ENCODE peak calls at places on chromosomes 1 and 21, in eight cellular contexts. One of them, this sample, is unnamed.

GRCh38 chr1:209103135-209103534 is 480.4 kb upstream of the CAMK1G start:
- DNase-seq in A549: no peak
- DNase-seq in hepatocyte: no peak
- DNase-seq in testis: no peak
- DNase-seq in CD8-positive, alpha-beta T cell: no peak
- DNase-seq in lung: no peak
- DNase-seq in omental fat pad: no peak
- DNase-seq in uterus: no peak
- DNase-seq in this sample: no peak

GRCh38 chr1:42786097-42786496 is 1.3 kb downstream of the TMEM269 start:
- DNase-seq in A549: no peak
- DNase-seq in hepatocyte: no peak
- DNase-seq in testis: no peak
- DNase-seq in CD8-positive, alpha-beta T cell: no peak
- DNase-seq in lung: no peak
- DNase-seq in omental fat pad: no peak
- DNase-seq in uterus: no peak
- DNase-seq in this sample: no peak

GRCh38 chr1:84720275-84720780 is 30.1 kb upstream of the SSX2IP start:
- DNase-seq in A549: no peak
- DNase-seq in hepatocyte: peak
- DNase-seq in testis: peak
- DNase-seq in CD8-positive, alpha-beta T cell: no peak
- DNase-seq in lung: no peak
- DNase-seq in omental fat pad: no peak
- DNase-seq in uterus: no peak
- DNase-seq in this sample: no peak

GRCh38 chr1:1432951-1433803 is 2.3 kb upstream of the VWA1 start:
- DNase-seq in A549: no peak
- DNase-seq in hepatocyte: peak
- DNase-seq in testis: peak
- DNase-seq in CD8-positive, alpha-beta T cell: no peak
- DNase-seq in lung: peak
- DNase-seq in omental fat pad: no peak
- DNase-seq in uterus: peak
- DNase-seq in this sample: peak

GRCh38 chr1:21344750-21345443 is 54.6 kb upstream of the ECE1 start:
- DNase-seq in A549: no peak
- DNase-seq in hepatocyte: no peak
- DNase-seq in testis: no peak
- DNase-seq in CD8-positive, alpha-beta T cell: no peak
- DNase-seq in lung: no peak
- DNase-seq in omental fat pad: no peak
- DNase-seq in uterus: no peak
- DNase-seq in this sample: no peak

GRCh38 chr1:98929456-98929855 is 75.2 kb downstream of the PLPPR5 start:
- DNase-seq in A549: no peak
- DNase-seq in hepatocyte: no peak
- DNase-seq in testis: no peak
- DNase-seq in CD8-positive, alpha-beta T cell: no peak
- DNase-seq in lung: no peak
- DNase-seq in omental fat pad: no peak
- DNase-seq in uterus: no peak
- DNase-seq in this sample: no peak

GRCh38 chr1:119061700-119062099 is 73.6 kb upstream of the TBX15 start:
- DNase-seq in A549: no peak
- DNase-seq in hepatocyte: no peak
- DNase-seq in testis: no peak
- DNase-seq in CD8-positive, alpha-beta T cell: no peak
- DNase-seq in lung: no peak
- DNase-seq in omental fat pad: no peak
- DNase-seq in uterus: no peak
- DNase-seq in this sample: no peak

GRCh38 chr1:3930696-3931309 is 30.7 kb upstream of the C1orf174 start:
- DNase-seq in A549: no peak
- DNase-seq in hepatocyte: no peak
- DNase-seq in testis: no peak
- DNase-seq in CD8-positive, alpha-beta T cell: no peak
- DNase-seq in lung: no peak
- DNase-seq in omental fat pad: no peak
- DNase-seq in uterus: no peak
- DNase-seq in this sample: no peak

GRCh38 chr1:230836801-230837200 is 31.5 kb downstream of the C1orf198 start:
- DNase-seq in A549: no peak
- DNase-seq in hepatocyte: no peak
- DNase-seq in testis: no peak
- DNase-seq in CD8-positive, alpha-beta T cell: no peak
- DNase-seq in lung: no peak
- DNase-seq in omental fat pad: no peak
- DNase-seq in uterus: no peak
- DNase-seq in this sample: no peak

GRCh38 chr1:158534496-158534895 is 19.7 kb downstream of the OR6Y1 start:
- DNase-seq in A549: no peak
- DNase-seq in hepatocyte: peak
- DNase-seq in testis: peak
- DNase-seq in CD8-positive, alpha-beta T cell: no peak
- DNase-seq in lung: no peak
- DNase-seq in omental fat pad: no peak
- DNase-seq in uterus: no peak
- DNase-seq in this sample: no peak

GRCh38 chr1:81666586-81666985 is 134.1 kb upstream of the ADGRL2 start:
- DNase-seq in A549: no peak
- DNase-seq in hepatocyte: no peak
- DNase-seq in testis: no peak
- DNase-seq in CD8-positive, alpha-beta T cell: no peak
- DNase-seq in lung: no peak
- DNase-seq in omental fat pad: no peak
- DNase-seq in uterus: no peak
- DNase-seq in this sample: no peak

GRCh38 chr1:68378296-68379084 is 71.3 kb downstream of the RPE65 start:
- DNase-seq in A549: no peak
- DNase-seq in hepatocyte: peak
- DNase-seq in testis: no peak
- DNase-seq in CD8-positive, alpha-beta T cell: no peak
- DNase-seq in lung: no peak
- DNase-seq in omental fat pad: no peak
- DNase-seq in uterus: no peak
- DNase-seq in this sample: no peak

GRCh38 chr21:41477641-41478318 is 30.2 kb downstream of the TMPRSS2 start:
- DNase-seq in A549: no peak
- DNase-seq in hepatocyte: no peak
- DNase-seq in testis: peak
- DNase-seq in CD8-positive, alpha-beta T cell: no peak
- DNase-seq in lung: no peak
- DNase-seq in omental fat pad: no peak
- DNase-seq in uterus: no peak
- DNase-seq in this sample: no peak

DNA sequence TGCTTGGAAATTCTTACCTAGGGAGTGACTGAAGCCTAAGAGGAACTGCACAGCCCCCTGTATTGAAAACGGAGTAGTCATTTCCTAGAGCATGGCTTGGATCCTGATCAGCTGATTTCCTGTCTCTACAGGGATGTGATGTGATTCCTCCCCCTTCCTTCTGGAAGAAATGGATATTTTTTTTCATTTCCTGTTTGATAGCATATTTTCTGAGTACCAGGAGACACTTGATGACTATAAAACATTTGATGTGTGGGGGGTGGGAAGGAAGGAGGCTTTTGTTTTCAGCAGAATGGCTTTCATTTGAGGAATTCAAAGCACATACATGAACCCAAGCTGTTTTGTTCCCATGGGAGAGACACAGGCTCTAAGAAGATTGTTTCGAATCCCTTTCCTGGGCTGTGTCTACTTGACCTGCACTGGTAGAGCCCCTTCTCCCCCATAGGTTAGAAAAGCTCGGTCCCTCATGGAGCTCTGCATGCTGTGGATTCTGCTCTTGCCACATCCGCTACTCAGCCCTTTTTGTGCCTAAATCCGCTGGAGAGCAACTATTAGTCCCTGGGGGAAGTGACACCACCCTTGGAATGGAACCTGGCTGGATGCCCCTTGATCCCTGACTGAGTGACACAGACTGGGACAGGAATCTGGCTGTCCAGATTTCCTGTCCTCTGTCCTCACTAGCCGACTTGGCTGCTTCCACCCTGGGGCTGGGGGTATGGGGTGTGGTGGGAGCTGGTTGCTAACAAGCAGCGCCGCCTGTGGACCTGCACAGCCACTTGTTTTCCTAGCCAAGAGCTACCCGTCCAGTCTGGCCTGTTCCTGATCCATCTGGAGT is 71.8 kb upstream of the MACF1 start:
- DNase-seq in A549: peak
- DNase-seq in hepatocyte: peak
- DNase-seq in testis: no peak
- DNase-seq in CD8-positive, alpha-beta T cell: no peak
- DNase-seq in lung: peak
- DNase-seq in omental fat pad: no peak
- DNase-seq in uterus: peak
- DNase-seq in this sample: peak
- TF ChIP-seq CTCF in A549: no peak
- TF ChIP-seq CTCF in hepatocyte: peak
- TF ChIP-seq CTCF in testis: no peak
- TF ChIP-seq CTCF in CD8-positive, alpha-beta T cell: no peak
- TF ChIP-seq CTCF in lung: peak
- TF ChIP-seq CTCF in omental fat pad: no peak
- TF ChIP-seq CTCF in uterus: no peak
- TF ChIP-seq CTCF in this sample: peak

GRCh38 chr1:36352910-36353878 is 29.7 kb upstream of the EVA1B start:
- DNase-seq in A549: no peak
- DNase-seq in hepatocyte: no peak
- DNase-seq in testis: no peak
- DNase-seq in CD8-positive, alpha-beta T cell: no peak
- DNase-seq in lung: no peak
- DNase-seq in omental fat pad: no peak
- DNase-seq in uterus: no peak
- DNase-seq in this sample: no peak

GRCh38 chr1:36354486-36354885 is 31.0 kb upstream of the EVA1B start:
- DNase-seq in A549: no peak
- DNase-seq in hepatocyte: no peak
- DNase-seq in testis: no peak
- DNase-seq in CD8-positive, alpha-beta T cell: no peak
- DNase-seq in lung: no peak
- DNase-seq in omental fat pad: no peak
- DNase-seq in uterus: no peak
- DNase-seq in this sample: no peak

GRCh38 chr1:36351222-36351977 is 28.0 kb upstream of the EVA1B start:
- DNase-seq in A549: peak
- DNase-seq in hepatocyte: peak
- DNase-seq in testis: no peak
- DNase-seq in CD8-positive, alpha-beta T cell: no peak
- DNase-seq in lung: peak
- DNase-seq in omental fat pad: no peak
- DNase-seq in uterus: no peak
- DNase-seq in this sample: no peak

GRCh38 chr1:36350659-36351171 is 27.3 kb upstream of the EVA1B start:
- DNase-seq in A549: peak
- DNase-seq in hepatocyte: no peak
- DNase-seq in testis: no peak
- DNase-seq in CD8-positive, alpha-beta T cell: peak
- DNase-seq in lung: no peak
- DNase-seq in omental fat pad: no peak
- DNase-seq in uterus: no peak
- DNase-seq in this sample: no peak

DNA sequence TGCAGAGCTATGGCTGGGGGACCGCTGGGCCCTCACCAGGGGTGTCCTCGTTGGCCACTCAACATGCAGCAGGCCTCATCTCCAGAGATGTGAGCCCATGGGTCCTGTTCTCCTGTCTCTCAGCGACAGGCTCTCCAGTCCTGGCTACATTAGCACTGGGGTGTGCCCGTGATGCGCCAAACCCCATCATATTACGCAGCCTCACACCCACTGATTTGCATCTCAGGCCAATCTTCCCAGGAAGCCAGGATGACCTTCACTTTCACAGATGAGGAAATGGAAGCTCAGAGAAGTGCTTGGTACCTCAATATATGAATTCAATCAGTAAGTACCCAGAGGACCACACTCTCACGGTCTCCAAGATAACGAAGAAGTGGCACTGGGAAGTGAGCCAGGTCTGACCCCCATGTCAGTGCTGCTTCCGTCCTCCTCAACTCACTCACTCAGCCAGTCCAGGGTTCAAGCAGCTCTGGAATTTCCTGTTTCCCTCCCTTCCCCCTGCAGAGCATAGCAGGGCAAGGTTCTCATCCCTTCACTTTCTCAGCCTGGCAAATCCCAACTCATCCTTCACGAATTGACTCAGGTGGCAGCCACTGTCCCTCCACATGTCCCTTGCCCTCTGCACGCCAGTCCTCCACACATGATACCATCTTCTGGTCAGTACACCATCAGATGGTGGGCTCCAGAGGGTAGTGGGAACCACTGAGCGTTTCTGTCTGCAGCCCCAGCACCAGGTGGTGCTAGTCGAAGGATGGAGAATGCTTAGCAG is 28.9 kb upstream of the EVA1B start:
- DNase-seq in A549: no peak
- DNase-seq in hepatocyte: no peak
- DNase-seq in testis: no peak
- DNase-seq in CD8-positive, alpha-beta T cell: no peak
- DNase-seq in lung: no peak
- DNase-seq in omental fat pad: no peak
- DNase-seq in uterus: no peak
- DNase-seq in this sample: no peak
- TF ChIP-seq CTCF in A549: no peak
- TF ChIP-seq CTCF in hepatocyte: no peak
- TF ChIP-seq CTCF in testis: no peak
- TF ChIP-seq CTCF in CD8-positive, alpha-beta T cell: no peak
- TF ChIP-seq CTCF in lung: no peak
- TF ChIP-seq CTCF in omental fat pad: no peak
- TF ChIP-seq CTCF in uterus: no peak
- TF ChIP-seq CTCF in this sample: no peak

DNA sequence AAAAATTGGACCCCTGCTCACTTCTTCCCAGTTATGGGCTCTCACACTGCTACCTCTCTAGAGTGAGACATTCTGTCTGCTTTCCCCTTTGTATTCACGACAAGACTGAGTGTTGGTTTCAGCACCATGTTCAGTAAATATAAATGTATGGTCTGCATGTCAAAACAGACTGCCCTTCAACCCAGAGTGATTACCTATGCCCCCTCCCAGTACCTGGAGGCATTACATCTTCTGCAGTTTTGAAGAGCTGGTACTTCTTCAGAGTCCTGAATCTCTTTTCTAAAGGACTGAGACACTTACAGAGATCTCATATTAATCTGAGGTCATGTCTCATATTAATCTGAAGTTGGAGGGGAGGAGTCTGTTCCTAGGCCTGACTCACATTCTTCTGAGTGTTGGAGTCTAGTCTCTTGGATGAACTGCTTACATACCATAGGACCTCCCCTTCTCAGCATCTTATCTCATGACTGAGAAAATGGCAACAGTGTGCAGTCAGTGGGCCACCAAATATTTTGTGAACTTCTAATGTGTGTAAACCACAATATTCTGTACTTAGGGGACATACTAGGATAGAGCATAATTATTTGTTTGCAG is 80.3 kb downstream of the RGL1 start:
- DNase-seq in A549: no peak
- DNase-seq in hepatocyte: no peak
- DNase-seq in testis: no peak
- DNase-seq in CD8-positive, alpha-beta T cell: no peak
- DNase-seq in lung: no peak
- DNase-seq in omental fat pad: no peak
- DNase-seq in uterus: no peak
- DNase-seq in this sample: no peak
- TF ChIP-seq CTCF in A549: no peak
- TF ChIP-seq CTCF in hepatocyte: no peak
- TF ChIP-seq CTCF in testis: no peak
- TF ChIP-seq CTCF in CD8-positive, alpha-beta T cell: no peak
- TF ChIP-seq CTCF in lung: no peak
- TF ChIP-seq CTCF in omental fat pad: no peak
- TF ChIP-seq CTCF in uterus: no peak
- TF ChIP-seq CTCF in this sample: no peak

GRCh38 chr1:156584813-156585212 is 5.3 kb downstream of the TTC24 start:
- DNase-seq in A549: peak
- DNase-seq in hepatocyte: peak
- DNase-seq in testis: no peak
- DNase-seq in CD8-positive, alpha-beta T cell: no peak
- DNase-seq in lung: no peak
- DNase-seq in omental fat pad: no peak
- DNase-seq in uterus: no peak
- DNase-seq in this sample: no peak
- TF ChIP-seq CTCF in A549: peak
- TF ChIP-seq CTCF in hepatocyte: peak
- TF ChIP-seq CTCF in testis: no peak
- TF ChIP-seq CTCF in CD8-positive, alpha-beta T cell: no peak
- TF ChIP-seq CTCF in lung: no peak
- TF ChIP-seq CTCF in omental fat pad: no peak
- TF ChIP-seq CTCF in uterus: no peak
- TF ChIP-seq CTCF in this sample: no peak